ENCODE peak calls at places on chromosomes 16 and 17, in six cellular contexts. I is H9, A is neuronal stem cell, E is H1, J is IMR-90, R is trophoblast cell. N is an unnamed sample.

GRCh38 chr16:74936902-74937560 is 47.9 kb downstream of the WDR59 start:
- DNase-seq in A (no peak), R (no peak), I (no peak), J (peak), E (no peak), N (peak)

GRCh38 chr17:83177611-83178532 is 98.5 kb downstream of the METRNL start:
- DNase-seq in I (peak), E (no peak), R (no peak), A (no peak), J (no peak), N (no peak)

GRCh38 chr17:63911657-63912100 is 621 bp upstream of the CSHL1 start:
- DNase-seq in I (peak), R (no peak), A (peak), E (no peak), J (peak), N (peak)

GRCh38 chr17:79192503-79193500 is 118.2 kb downstream of the ENGASE start:
- DNase-seq in I (peak), A (peak), R (peak), E (peak), J (peak), N (peak)

GRCh38 chr16:528111-529011 is 849 bp downstream of the CAPN15 start:
- DNase-seq in R (peak), A (no peak), E (no peak), J (peak), I (no peak), N (peak)

GRCh38 chr17:4771519-4772234 is at the start of gene TM4SF5:
- DNase-seq in E (no peak), A (no peak), J (no peak), R (no peak), I (no peak), N (no peak)

GRCh38 chr17:43879723-43880419 is 27.5 kb downstream of the MPP2 start:
- DNase-seq in R (no peak), J (no peak), E (no peak), I (no peak), A (no peak), N (no peak)

GRCh38 chr17:31596382-31597323 is 205.2 kb downstream of the RAB11FIP4 start:
- DNase-seq in R (peak), J (peak), I (peak), A (no peak), E (peak), N (peak)

GRCh38 chr16:31430380-31431052 is 2.4 kb upstream of the COX6A2 start:
- DNase-seq in I (no peak), J (no peak), R (no peak), A (no peak), E (no peak), N (no peak)

GRCh38 chr17:77995146-77995852 is 36.8 kb downstream of the TNRC6C start:
- DNase-seq in A (no peak), I (no peak), E (no peak), R (no peak), J (no peak), N (no peak)

GRCh38 chr16:87839542-87840461 is 29.5 kb downstream of the SLC7A5 start:
- DNase-seq in R (no peak), I (no peak), E (no peak), J (no peak), A (no peak), N (no peak)

GRCh38 chr16:71676236-71676635 is 48.3 kb downstream of the PHLPP2 start:
- DNase-seq in J (no peak), A (no peak), E (no peak), I (no peak), R (no peak), N (no peak)

GRCh38 chr16:58842156-58842555 is 108.0 kb upstream of the GOT2 start:
- DNase-seq in E (no peak), A (no peak), J (no peak), I (no peak), R (no peak), N (no peak)

GRCh38 chr17:65531508-65532431 is 29.7 kb downstream of the AXIN2 start:
- DNase-seq in E (no peak), I (no peak), R (peak), A (no peak), J (peak), N (peak)

GRCh38 chr17:50348522-50349240 is 2.8 kb downstream of the XYLT2 start:
- DNase-seq in E (no peak), J (peak), R (no peak), I (peak), A (no peak), N (peak)

GRCh38 chr17:50070908-50071680 is 15.2 kb downstream of the ITGA3 start:
- DNase-seq in I (no peak), E (no peak), J (no peak), A (no peak), R (no peak), N (no peak)

GRCh38 chr16:57277586-57277985 is 6.9 kb downstream of the PLLP start:
- DNase-seq in R (peak), E (no peak), J (peak), I (no peak), A (no peak), N (peak)
- H4K91ac ChIP-seq in R (no peak), E (peak), J (no peak), I (no peak), A (no peak), N (no peak)

GRCh38 chr17:2207815-2208515 is 95.6 kb downstream of the SMG6 start:
- DNase-seq in A (no peak), E (no peak), I (no peak), J (no peak), R (no peak), N (peak)
- H3K14ac ChIP-seq in A (no peak), E (no peak), I (no peak), J (no peak), R (no peak), N (peak)

GRCh38 chr16:49930841-49931240 is 74.9 kb upstream of the ZNF423 start:
- DNase-seq in I (no peak), A (no peak), E (no peak), R (no peak), J (no peak), N (no peak)

GRCh38 chr16:49929606-49930005 is 73.7 kb upstream of the ZNF423 start:
- DNase-seq in R (no peak), J (no peak), E (no peak), A (no peak), I (no peak), N (no peak)

GRCh38 chr16:49932449-49932848 is 76.5 kb upstream of the ZNF423 start:
- DNase-seq in E (no peak), A (no peak), I (no peak), J (no peak), R (peak), N (no peak)

GRCh38 chr16:49931931-49932330 is 76.0 kb upstream of the ZNF423 start:
- DNase-seq in I (no peak), E (no peak), J (no peak), A (no peak), R (no peak), N (no peak)

DNA sequence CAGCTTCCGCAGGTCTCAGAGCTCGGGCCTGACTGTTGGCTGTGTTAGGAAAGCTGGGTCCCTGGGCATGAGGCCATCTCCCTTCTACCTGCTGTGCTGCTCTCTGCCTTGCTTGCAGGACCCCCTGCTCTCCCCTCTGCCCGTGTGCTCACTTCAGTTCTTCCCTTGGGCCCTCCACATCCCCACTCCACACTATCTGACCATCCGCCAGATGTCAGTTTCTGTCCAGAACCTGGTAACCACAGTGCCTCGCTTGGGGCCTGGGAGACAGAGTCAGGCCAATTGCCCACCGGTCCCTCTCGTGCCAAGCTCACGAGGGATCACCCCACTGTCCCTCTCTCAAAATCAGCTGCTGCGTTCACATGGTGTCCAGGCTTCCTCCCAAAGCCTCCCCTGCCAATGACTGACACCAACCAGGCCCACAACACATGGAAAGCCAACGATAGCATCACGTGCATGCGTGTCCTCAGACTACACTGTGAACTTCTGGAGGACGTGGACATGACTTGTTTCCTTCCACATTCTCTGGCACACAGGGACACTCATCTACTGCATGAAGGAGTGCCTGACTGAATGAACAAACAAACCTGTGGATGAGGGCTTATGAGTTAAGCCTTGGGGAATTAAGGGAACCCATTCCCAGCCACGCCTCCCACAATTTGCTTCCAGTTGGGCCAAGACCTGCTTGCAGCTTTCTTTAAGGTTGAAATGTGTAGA is 72.4 kb upstream of the ZNF423 start:
- DNase-seq in R (no peak), E (no peak), J (no peak), A (no peak), I (no peak), N (no peak)
- H4K91ac ChIP-seq in R (no peak), E (no peak), J (no peak), A (no peak), I (no peak), N (no peak)

GRCh38 chr16:73447850-73448249 is 399.9 kb upstream of the ZFHX3 start:
- DNase-seq in R (no peak), J (no peak), E (no peak), I (no peak), A (no peak), N (no peak)

DNA sequence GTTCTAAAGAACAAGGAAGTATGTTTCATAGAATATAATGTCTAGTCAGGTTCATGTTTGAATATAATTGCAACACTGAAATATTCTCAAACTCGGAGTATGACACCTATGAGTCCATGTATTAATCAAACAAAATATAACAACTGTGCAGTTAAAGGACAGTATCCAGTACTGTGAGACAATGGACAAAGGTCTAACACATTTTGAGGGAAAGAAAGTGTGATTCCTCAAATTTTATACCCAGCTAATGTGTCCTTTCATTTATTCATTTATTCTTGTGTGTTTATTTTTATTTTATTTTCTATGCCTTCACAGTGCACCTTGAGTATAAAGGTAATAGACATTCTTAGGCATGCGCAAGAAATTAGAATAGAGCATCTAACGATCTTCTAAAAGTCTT is 401.0 kb upstream of the ZFHX3 start:
- DNase-seq in I (no peak), R (no peak), E (no peak), J (no peak), A (no peak), N (no peak)
- H3K14ac ChIP-seq in I (no peak), R (no peak), E (no peak), J (no peak), A (no peak), N (no peak)

DNA sequence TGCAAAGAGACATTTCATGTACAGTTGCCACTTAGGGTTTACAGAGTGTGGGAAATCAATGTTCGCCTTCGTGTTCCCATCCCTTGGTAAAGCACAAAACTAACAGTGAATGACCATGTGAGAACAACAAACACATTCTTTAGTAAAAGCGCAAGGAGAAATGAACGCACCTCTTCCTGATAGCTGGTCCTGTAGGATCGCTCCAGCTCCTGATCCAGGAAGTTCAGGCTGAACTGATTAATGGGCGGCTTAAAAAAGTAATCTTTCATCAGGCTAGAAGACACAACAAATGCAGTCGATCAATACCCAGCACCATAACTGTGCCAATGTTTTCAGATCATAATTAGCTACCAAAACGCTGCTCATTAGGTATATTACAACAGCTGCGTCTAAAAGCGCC is 108.3 kb upstream of the CREBBP start:
- DNase-seq in R (no peak), J (no peak), E (no peak), A (no peak), I (no peak), N (no peak)
- H4K91ac ChIP-seq in R (no peak), J (no peak), E (no peak), A (no peak), I (no peak), N (no peak)

GRCh38 chr16:76539609-76540008 is 262.4 kb downstream of the CNTNAP4 start:
- DNase-seq in I (no peak), J (no peak), R (no peak), A (no peak), E (no peak), N (no peak)
- H3K14ac ChIP-seq in I (no peak), J (no peak), R (no peak), A (no peak), E (no peak), N (no peak)

DNA sequence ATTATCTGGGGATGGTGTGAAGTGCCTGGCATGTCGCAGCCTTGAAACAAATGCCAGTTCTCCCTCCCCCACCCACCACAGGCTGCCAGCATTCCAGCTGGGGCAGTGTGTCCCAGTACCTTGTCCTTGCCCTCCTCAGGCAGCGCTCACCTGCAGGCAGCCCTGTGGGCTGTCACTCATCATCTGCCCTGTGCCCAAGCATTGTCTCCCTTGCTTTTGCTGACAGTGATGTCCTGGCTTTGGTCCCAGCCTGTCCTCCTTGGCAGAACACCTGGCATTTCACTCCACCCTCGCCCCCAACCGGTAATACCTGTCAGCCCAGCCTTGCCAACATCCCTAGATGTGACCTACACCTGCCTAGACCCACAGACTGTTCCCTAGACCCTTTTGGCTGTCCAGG is 129.7 kb downstream of the MRM1 start:
- DNase-seq in E (no peak), A (no peak), R (no peak), I (no peak), J (no peak), N (no peak)
- H4K91ac ChIP-seq in E (peak), A (no peak), R (no peak), I (no peak), J (no peak), N (no peak)

DNA sequence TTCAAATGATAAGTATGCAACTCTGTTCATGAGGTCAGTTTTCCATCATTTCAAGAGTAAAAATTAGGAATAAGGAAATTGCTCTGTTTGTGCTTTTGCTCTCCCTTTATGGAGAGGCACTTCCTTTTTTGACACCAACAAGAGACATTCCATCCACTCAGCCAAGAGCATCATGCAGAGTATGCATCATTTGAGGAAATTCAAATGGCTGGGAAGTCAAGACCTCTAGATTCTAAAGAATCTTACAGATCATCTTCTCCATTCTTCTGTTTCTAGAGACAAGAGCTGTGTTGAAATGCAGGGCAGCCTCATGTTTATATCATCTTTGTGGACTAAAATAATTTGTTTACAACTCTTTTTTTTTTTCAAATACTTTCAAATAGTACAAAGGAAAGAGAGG is 669.4 kb downstream of the CDH11 start:
- DNase-seq in A (no peak), E (no peak), R (no peak), I (no peak), J (no peak), N (peak)
- H3K14ac ChIP-seq in A (no peak), E (no peak), R (no peak), I (no peak), J (no peak), N (no peak)

DNA sequence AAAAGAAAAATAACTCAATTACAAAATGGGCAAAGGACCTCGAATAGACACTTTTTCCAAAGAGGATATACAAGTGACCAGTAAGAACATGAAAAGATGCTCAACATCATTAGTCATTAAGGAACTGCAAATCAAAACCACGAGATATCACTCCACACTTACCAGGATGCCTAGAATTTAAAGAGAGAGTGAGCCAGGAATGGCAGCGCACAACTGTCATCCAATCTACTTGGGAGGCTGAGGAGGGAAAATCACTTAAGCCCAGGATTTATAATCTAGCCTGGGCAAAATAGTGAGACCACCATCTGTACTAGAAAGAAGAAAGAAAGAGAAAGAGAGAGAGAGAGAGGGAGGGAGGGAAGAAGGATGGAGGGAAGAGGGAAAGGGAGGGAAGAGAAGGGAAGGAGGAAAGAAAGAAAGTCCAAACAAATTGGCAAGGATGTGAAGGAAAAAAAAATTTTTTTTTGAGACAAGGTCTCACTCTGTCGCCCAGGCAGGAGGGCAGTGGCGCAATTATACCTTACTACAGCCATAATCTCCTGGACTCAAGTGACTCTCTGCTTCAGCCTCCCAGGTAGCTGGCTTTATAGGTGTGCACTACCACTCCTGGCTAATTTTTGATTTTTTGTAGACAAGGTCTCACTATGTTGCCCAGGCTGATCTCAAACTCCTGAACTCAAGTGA is 22.6 kb downstream of the TBX2 start:
- DNase-seq in A (no peak), I (no peak), J (no peak), E (no peak), R (no peak), N (no peak)
- H4K91ac ChIP-seq in A (no peak), I (no peak), J (no peak), E (no peak), R (no peak), N (no peak)

GRCh38 chr16:73113326-73113720 is 65.4 kb upstream of the ZFHX3 start:
- DNase-seq in R (peak), I (no peak), J (peak), E (no peak), A (no peak), N (no peak)

GRCh38 chr16:73116576-73116975 is 68.6 kb upstream of the ZFHX3 start:
- DNase-seq in E (no peak), A (no peak), R (peak), I (no peak), J (no peak), N (no peak)
- H3K14ac ChIP-seq in E (no peak), A (no peak), R (no peak), I (no peak), J (no peak), N (no peak)

N was measured in mesenchymal stem cell.